ENCODE peak calls at places on chromosomes 16 and 17, in six cellular contexts. A is gastrocnemius medialis, X is IMR-90, V is H54, S is stomach, F is heart left ventricle. C is an unnamed sample.

GRCh38 chr17:77148109-77148958 is 7.6 kb downstream of the SEC14L1 start:
- DNase-seq in X (no peak), S (no peak), F (no peak), V (no peak), A (no peak), C (no peak)

GRCh38 chr16:50878966-50879615 is 137.2 kb downstream of the CYLD start:
- DNase-seq in A (no peak), X (no peak), F (no peak), V (no peak), S (no peak), C (no peak)

GRCh38 chr16:27642753-27643152 is 92.8 kb downstream of the KATNIP start:
- DNase-seq in F (no peak), X (peak; percentile 21), V (no peak), S (no peak), A (no peak), C (no peak)

GRCh38 chr17:78797691-78798585 is 15.9 kb upstream of the CYTH1 start:
- DNase-seq in X (no peak), A (no peak), F (no peak), V (no peak), S (no peak), C (no peak)

GRCh38 chr17:2087597-2088211 is 32.8 kb downstream of the HIC1 start:
- DNase-seq in X (peak; percentile 12), V (no peak), A (no peak), S (no peak), F (peak; percentile 59), C (no peak)

GRCh38 chr16:85029413-85029794 is 1.8 kb downstream of the KIAA0513 start:
- DNase-seq in X (peak; percentile 65), V (peak; percentile 35), A (no peak), F (no peak), S (no peak), C (peak; percentile 76)

GRCh38 chr16:14120335-14120734 is 49.2 kb downstream of the MRTFB start:
- DNase-seq in V (no peak), X (no peak), S (no peak), A (no peak), F (no peak), C (no peak)

GRCh38 chr17:79996291-79996690 is 39.4 kb downstream of the TBC1D16 start:
- DNase-seq in S (no peak), A (no peak), F (no peak), X (no peak), V (no peak), C (no peak)

GRCh38 chr17:29103341-29103740 is 60.4 kb downstream of the PIPOX start:
- DNase-seq in S (no peak), V (no peak), X (no peak), A (no peak), F (no peak), C (no peak)

GRCh38 chr17:74860229-74860998 is 729 bp upstream of the GRIN2C start:
- DNase-seq in X (no peak), F (no peak), A (no peak), S (no peak), V (no peak), C (no peak)

GRCh38 chr16:86962259-86962658 is 354.9 kb downstream of the C16orf95 start:
- DNase-seq in S (no peak), A (no peak), X (no peak), F (no peak), V (no peak), C (no peak)

GRCh38 chr16:24045641-24046040 is 209.9 kb downstream of the PRKCB start:
- DNase-seq in A (no peak), X (no peak), V (no peak), S (no peak), F (no peak), C (no peak)

GRCh38 chr17:49707246-49707607 is 537 bp downstream of the SLC35B1 start:
- DNase-seq in S (no peak), X (no peak), F (no peak), A (no peak), V (no peak), C (no peak)

GRCh38 chr17:79985361-79985760 is 50.3 kb downstream of the TBC1D16 start:
- DNase-seq in F (no peak), A (no peak), X (no peak), S (no peak), V (no peak), C (no peak)

GRCh38 chr17:38905375-38905774 is 20.0 kb upstream of the LASP1NB start:
- DNase-seq in V (no peak), F (no peak), A (no peak), S (no peak), X (no peak), C (no peak)

GRCh38 chr17:76871668-76872067 is 3.5 kb downstream of the MGAT5B start:
- DNase-seq in V (no peak), A (no peak), X (no peak), S (no peak), F (no peak), C (no peak)

GRCh38 chr16:82701302-82702022 is 74.7 kb downstream of the CDH13 start:
- DNase-seq in V (no peak), X (no peak), F (no peak), A (no peak), S (no peak), C (no peak)

GRCh38 chr17:51258756-51259573 is 884 bp downstream of the MBTD1 start:
- DNase-seq in V (peak; percentile 23), X (no peak), A (no peak), S (no peak), F (peak; percentile 21), C (peak; percentile 14)

GRCh38 chr17:923633-924032 is 55.9 kb downstream of the NXN start:
- DNase-seq in A (no peak), F (no peak), V (no peak), X (no peak), S (no peak), C (no peak)

GRCh38 chr16:68517606-68518161 is 21.4 kb upstream of the ZFP90 start:
- DNase-seq in V (no peak), X (no peak), S (no peak), F (no peak), A (no peak), C (no peak)

GRCh38 chr16:89572478-89573205 is 2.9 kb upstream of the CPNE7 start:
- DNase-seq in X (no peak), A (no peak), F (no peak), V (no peak), S (no peak), C (no peak)

GRCh38 chr17:70034158-70034557 is 40.9 kb upstream of the KCNJ16 start:
- DNase-seq in X (no peak), S (no peak), F (no peak), A (no peak), V (no peak), C (no peak)

GRCh38 chr17:80908776-80909175 is 82.9 kb upstream of the CHMP6 start:
- DNase-seq in A (no peak), X (no peak), V (no peak), S (no peak), F (no peak), C (no peak)

GRCh38 chr16:31451681-31452351 is 7.5 kb upstream of the ARMC5 start:
- DNase-seq in A (no peak), X (peak; percentile 80), F (no peak), V (peak; percentile 63), S (peak; percentile 56), C (peak; percentile 65)

GRCh38 chr16:11136600-11136999 is 119.4 kb downstream of the SOCS1 start:
- DNase-seq in A (no peak), X (no peak), V (peak; percentile 77), S (no peak), F (peak; percentile 61), C (no peak)

GRCh38 chr17:81064746-81065475 is 30.0 kb downstream of the BAIAP2 start:
- DNase-seq in V (no peak), S (peak; percentile 64), X (peak; percentile 52), A (no peak), F (peak; percentile 56), C (no peak)

GRCh38 chr17:81867123-81867951 is 3.8 kb downstream of the ARHGDIA start:
- DNase-seq in F (no peak), X (peak; percentile 52), A (no peak), V (no peak), S (peak; percentile 52), C (no peak)

GRCh38 chr16:62068747-62069146 is 32.5 kb upstream of the CDH8 start:
- DNase-seq in S (no peak), A (no peak), X (no peak), F (no peak), V (peak; percentile 7), C (no peak)

GRCh38 chr17:79830303-79830702 is 8.9 kb downstream of the CBX4 start:
- DNase-seq in S (no peak), X (no peak), F (no peak), V (no peak), A (no peak), C (no peak)

GRCh38 chr16:51881731-51882130 is 665.2 kb downstream of the TOX3 start:
- DNase-seq in F (no peak), X (peak; percentile 93), V (no peak), A (no peak), S (no peak), C (no peak)

GRCh38 chr16:2767140-2767731 is 9.8 kb downstream of the ELOB start:
- DNase-seq in F (no peak), A (no peak), V (no peak), X (no peak), S (no peak), C (no peak)
- TF ChIP-seq POLR2A in F (no peak), A (no peak), V (no peak), X (no peak), S (no peak), C (no peak)

GRCh38 chr16:55853114-55853513 is 20.2 kb upstream of the CES1 start:
- DNase-seq in F (no peak), V (no peak), X (peak; percentile 26), A (no peak), S (no peak), C (no peak)

GRCh38 chr16:55861288-55861687 is 13.9 kb downstream of the CES5A start:
- DNase-seq in F (no peak), X (no peak), V (no peak), A (no peak), S (no peak), C (no peak)

GRCh38 chr16:55856950-55857349 is 18.2 kb downstream of the CES5A start:
- DNase-seq in X (no peak), S (no peak), V (no peak), A (no peak), F (no peak), C (no peak)
- TF ChIP-seq POLR2A in X (no peak), S (no peak), V (no peak), A (no peak), F (no peak), C (no peak)

GRCh38 chr17:40915721-40916256 is 21.7 kb downstream of the KRT23 start:
- DNase-seq in X (peak; percentile 77), V (no peak), A (no peak), F (no peak), S (no peak), C (no peak)
- TF ChIP-seq POLR2A in X (no peak), V (no peak), A (no peak), F (no peak), S (no peak), C (no peak)

DNA sequence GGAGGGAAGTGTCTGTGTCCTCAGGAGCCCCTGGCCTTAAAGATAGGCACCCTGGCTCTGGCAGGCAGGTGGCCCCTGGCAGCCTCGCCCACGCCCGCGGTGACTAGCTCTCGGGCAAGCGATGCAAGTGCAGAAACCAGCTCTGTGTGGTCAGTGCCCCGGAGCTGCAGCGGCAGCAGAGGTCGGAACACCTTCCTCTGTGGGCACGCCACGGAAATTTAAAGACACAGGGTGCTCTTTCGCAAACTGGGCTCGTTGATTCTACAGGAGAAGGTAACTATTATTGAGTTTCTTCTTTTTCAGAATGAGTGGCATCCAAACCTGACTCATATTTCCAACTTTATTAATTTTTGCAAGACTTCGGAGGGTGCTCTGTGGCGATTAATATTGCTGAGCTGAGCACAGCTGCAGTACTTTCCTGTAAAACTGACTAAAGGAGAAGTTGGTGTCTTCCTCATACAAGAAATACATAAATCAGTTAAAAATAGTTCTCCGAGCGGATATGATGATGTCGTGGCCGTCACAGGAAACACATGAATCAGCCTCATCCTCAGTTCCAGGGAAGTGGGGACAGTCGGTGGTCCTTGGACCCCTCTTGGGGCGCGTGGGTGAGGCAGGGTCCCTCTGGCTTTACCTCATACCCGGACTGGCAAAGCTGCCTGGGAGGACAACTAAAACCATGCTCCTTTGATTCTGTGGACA is 120.2 kb downstream of the METRNL start:
- DNase-seq in V (no peak), X (peak; percentile 49), A (peak; percentile 16), F (peak; percentile 49), S (peak; percentile 51), C (no peak)
- TF ChIP-seq POLR2A in V (no peak), X (no peak), A (peak; percentile 16), F (no peak), S (no peak), C (no peak)

C was measured in prostate gland.